ENCODE peak calls at places on chromosomes 6 and 20, in four cellular contexts. One of them, this sample, is unnamed.

GRCh38 chr20:52268184-52268583 is 76.6 kb upstream of the ZFP64 start:
- DNase-seq in prostate gland: no peak
- DNase-seq in fibroblast of the conjunctiva: no peak
- DNase-seq in foreskin melanocyte: peak
- DNase-seq in this sample: no peak

GRCh38 chr6:31049518-31049917 is 39.2 kb downstream of the MUC22 start:
- DNase-seq in prostate gland: no peak
- DNase-seq in fibroblast of the conjunctiva: no peak
- DNase-seq in foreskin melanocyte: no peak
- DNase-seq in this sample: no peak

GRCh38 chr20:17856024-17856564 is 112.5 kb downstream of the SNX5 start:
- DNase-seq in fibroblast of the conjunctiva: no peak
- DNase-seq in prostate gland: peak
- DNase-seq in foreskin melanocyte: peak
- DNase-seq in this sample: peak

GRCh38 chr6:135025775-135026174 is 28.8 kb downstream of the HBS1L start:
- DNase-seq in prostate gland: no peak
- DNase-seq in fibroblast of the conjunctiva: no peak
- DNase-seq in foreskin melanocyte: no peak
- DNase-seq in this sample: no peak

GRCh38 chr6:138331444-138331843 is 46.3 kb upstream of the SMIM28 start:
- DNase-seq in foreskin melanocyte: no peak
- DNase-seq in prostate gland: no peak
- DNase-seq in fibroblast of the conjunctiva: no peak
- DNase-seq in this sample: no peak

GRCh38 chr6:55943329-55943728 is 67.9 kb upstream of the BMP5 start:
- DNase-seq in fibroblast of the conjunctiva: no peak
- DNase-seq in prostate gland: no peak
- DNase-seq in foreskin melanocyte: no peak
- DNase-seq in this sample: no peak

GRCh38 chr6:16683524-16684194 is 77.6 kb downstream of the ATXN1 start:
- DNase-seq in fibroblast of the conjunctiva: peak
- DNase-seq in foreskin melanocyte: peak
- DNase-seq in prostate gland: peak
- DNase-seq in this sample: peak

GRCh38 chr20:31644701-31645100 is 7.0 kb downstream of the COX4I2 start:
- DNase-seq in fibroblast of the conjunctiva: no peak
- DNase-seq in foreskin melanocyte: no peak
- DNase-seq in prostate gland: no peak
- DNase-seq in this sample: no peak

GRCh38 chr20:60993647-60994046 is 258.4 kb upstream of the CDH4 start:
- DNase-seq in fibroblast of the conjunctiva: no peak
- DNase-seq in foreskin melanocyte: no peak
- DNase-seq in prostate gland: no peak
- DNase-seq in this sample: no peak

GRCh38 chr6:109580519-109580918 is 97.5 kb upstream of the ZBTB24 start:
- DNase-seq in foreskin melanocyte: no peak
- DNase-seq in prostate gland: no peak
- DNase-seq in fibroblast of the conjunctiva: no peak
- DNase-seq in this sample: no peak

GRCh38 chr6:34128045-34128444 is 17.8 kb downstream of the GRM4 start:
- DNase-seq in foreskin melanocyte: no peak
- DNase-seq in fibroblast of the conjunctiva: no peak
- DNase-seq in prostate gland: no peak
- DNase-seq in this sample: no peak

GRCh38 chr6:123089223-123089622 is 93.2 kb downstream of the CLVS2 start:
- DNase-seq in prostate gland: peak
- DNase-seq in foreskin melanocyte: no peak
- DNase-seq in fibroblast of the conjunctiva: no peak
- DNase-seq in this sample: no peak

GRCh38 chr20:8152847-8153246 is 20.8 kb downstream of the PLCB1 start:
- DNase-seq in prostate gland: no peak
- DNase-seq in foreskin melanocyte: no peak
- DNase-seq in fibroblast of the conjunctiva: no peak
- DNase-seq in this sample: no peak

GRCh38 chr20:19015326-19015725 is 197.1 kb upstream of the SLC24A3 start:
- DNase-seq in prostate gland: no peak
- DNase-seq in fibroblast of the conjunctiva: no peak
- DNase-seq in foreskin melanocyte: no peak
- DNase-seq in this sample: no peak

GRCh38 chr6:104558746-104559145 is 301.0 kb downstream of the HACE1 start:
- DNase-seq in fibroblast of the conjunctiva: peak
- DNase-seq in prostate gland: no peak
- DNase-seq in foreskin melanocyte: no peak
- DNase-seq in this sample: no peak

GRCh38 chr6:37763413-37763812 is 56.1 kb upstream of the ZFAND3 start:
- DNase-seq in prostate gland: no peak
- DNase-seq in fibroblast of the conjunctiva: no peak
- DNase-seq in foreskin melanocyte: no peak
- DNase-seq in this sample: no peak

GRCh38 chr6:32664827-32665362 is 1.6 kb downstream of the HLA-DQB1 start:
- DNase-seq in foreskin melanocyte: no peak
- DNase-seq in prostate gland: no peak
- DNase-seq in fibroblast of the conjunctiva: no peak
- DNase-seq in this sample: peak

GRCh38 chr6:6788394-6789020 is 200.0 kb downstream of the LY86 start:
- DNase-seq in prostate gland: no peak
- DNase-seq in foreskin melanocyte: no peak
- DNase-seq in fibroblast of the conjunctiva: no peak
- DNase-seq in this sample: no peak

GRCh38 chr20:48658505-48658904 is 169.3 kb downstream of the PREX1 start:
- DNase-seq in foreskin melanocyte: no peak
- DNase-seq in prostate gland: peak
- DNase-seq in fibroblast of the conjunctiva: no peak
- DNase-seq in this sample: no peak